ENCODE peak calls at places on chromosomes 5 and 9, in nine cellular contexts. P is glomerular endothelial cell; I is mesothelial cell of epicardium; X is T-helper 17 cell; K is WERI-Rb-1; R is lower lobe of right lung; L is HuH-7.5; G is stimulated activated naive CD8-positive, alpha-beta T cell treated with anti-CD3 and anti-CD28 coated beads, Interleukin-15, Interleukin-2, amounts not matched to agents 100 U/mL and 50 U/mL, for 24 hours; Z is NCI-H1092. A is an unnamed sample.

GRCh38 chr5:84384604-84385575 is at the start of gene EDIL3:
- DNase-seq in P (no peak), I (peak; percentile 75), X (no peak), K (peak; percentile 65), R (peak; percentile 53), L (no peak), G (no peak), Z (no peak), A (peak; percentile 54)

GRCh38 chr5:180090769-180091546 is 19.4 kb upstream of the RNF130 start:
- DNase-seq in P (no peak), I (no peak), X (no peak), K (peak; percentile 39), R (no peak), L (peak; percentile 49), G (peak; percentile 25), Z (no peak), A (peak; percentile 43)

GRCh38 chr5:172411423-172412111 is 42.8 kb downstream of the SH3PXD2B start:
- DNase-seq in P (no peak), I (no peak), X (no peak), K (no peak), R (no peak), L (no peak), G (peak; percentile 55), Z (no peak), A (no peak)

GRCh38 chr9:93709600-93710369 is 133.4 kb downstream of the PHF2 start:
- DNase-seq in P (no peak), I (no peak), X (no peak), K (no peak), R (no peak), L (no peak), G (no peak), Z (no peak), A (no peak)

GRCh38 chr9:114445616-114446015 is 57.8 kb upstream of the AKNA start:
- DNase-seq in P (no peak), I (no peak), X (no peak), K (no peak), R (no peak), L (no peak), G (no peak), Z (no peak), A (no peak)

GRCh38 chr5:129767927-129768380 is 20.1 kb downstream of the MINAR2 start:
- DNase-seq in P (peak; percentile 91), I (peak; percentile 75), X (no peak), K (peak; percentile 76), R (no peak), L (peak; percentile 23), G (peak; percentile 63), Z (peak; percentile 68), A (peak; percentile 83)

GRCh38 chr5:10789726-10790125 is 28.7 kb upstream of the DAP start:
- DNase-seq in P (no peak), I (no peak), X (no peak), K (no peak), R (no peak), L (no peak), G (no peak), Z (no peak), A (no peak)

GRCh38 chr5:90356612-90357011 is 52.9 kb downstream of the CETN3 start:
- DNase-seq in P (no peak), I (no peak), X (no peak), K (no peak), R (no peak), L (no peak), G (no peak), Z (no peak), A (peak; percentile 59)

GRCh38 chr9:126056312-126057021 is 270.2 kb upstream of the MVB12B start:
- DNase-seq in P (no peak), I (no peak), X (no peak), K (no peak), R (no peak), L (no peak), G (no peak), Z (peak; percentile 77), A (peak; percentile 30)

GRCh38 chr9:106892632-106893031 is 29.7 kb downstream of the ZNF462 start:
- DNase-seq in P (peak; percentile 52), I (peak; percentile 74), X (no peak), K (no peak), R (peak; percentile 59), L (peak; percentile 42), G (no peak), Z (no peak), A (no peak)

GRCh38 chr9:106023455-106023854 is 329.1 kb downstream of the TMEM38B start:
- DNase-seq in P (no peak), I (no peak), X (no peak), K (no peak), R (no peak), L (no peak), G (no peak), Z (no peak), A (no peak)

GRCh38 chr5:142800776-142801494 is 30.8 kb downstream of the ARHGAP26 start:
- DNase-seq in P (no peak), I (no peak), X (no peak), K (no peak), R (no peak), L (no peak), G (peak; percentile 45), Z (no peak), A (no peak)

GRCh38 chr5:38509185-38509584 is 47.3 kb downstream of the LIFR start:
- DNase-seq in P (no peak), I (no peak), X (no peak), K (no peak), R (no peak), L (no peak), G (no peak), Z (no peak), A (no peak)